ENCODE peak calls at places on chromosome 5, in four cellular contexts. Z is K562, Y is H1, D is GM12878. H is an unnamed sample.

GRCh38 chr5:89556215-89557009 is 673.4 kb upstream of the MEF2C start:
- DNase-seq in Y (no peak), D (no peak), Z (peak), H (no peak)

GRCh38 chr5:145697251-145698016 is 137.7 kb downstream of the PRELID2 start:
- DNase-seq in Y (no peak), D (no peak), Z (peak), H (peak)

GRCh38 chr5:58127132-58127485 is 332.8 kb downstream of the PLK2 start:
- DNase-seq in Y (no peak), D (no peak), Z (no peak), H (no peak)

GRCh38 chr5:175321927-175322532 is 122.0 kb downstream of the DRD1 start:
- DNase-seq in Y (peak), D (no peak), Z (peak), H (peak)

GRCh38 chr5:137315534-137316345 is 183.4 kb downstream of the SPOCK1 start:
- DNase-seq in Z (no peak), D (no peak), Y (no peak), H (no peak)

GRCh38 chr5:160959804-160960203 is 107.8 kb upstream of the ATP10B start:
- DNase-seq in D (peak), Z (no peak), Y (no peak), H (no peak)

GRCh38 chr5:43190755-43191603 is 1.0 kb upstream of the NIM1K start:
- DNase-seq in Y (no peak), Z (no peak), D (no peak), H (no peak)

GRCh38 chr5:41835625-41836024 is 34.6 kb downstream of the OXCT1 start:
- DNase-seq in D (no peak), Y (no peak), Z (no peak), H (no peak)

GRCh38 chr5:180825768-180826525 is 23.3 kb upstream of the MGAT1 start:
- DNase-seq in D (no peak), Y (no peak), Z (no peak), H (peak)

GRCh38 chr5:122138356-122138755 is 9.0 kb downstream of the ZNF474 start:
- DNase-seq in Z (no peak), Y (no peak), D (no peak), H (no peak)

GRCh38 chr5:56112526-56113121 is 117.9 kb upstream of the IL6ST start:
- DNase-seq in D (no peak), Z (no peak), Y (no peak), H (no peak)

GRCh38 chr5:42927730-42928129 is 112.4 kb downstream of the ANXA2R start:
- DNase-seq in D (no peak), Z (no peak), Y (no peak), H (no peak)

GRCh38 chr5:141001854-141002666 is 35.8 kb downstream of the PCDHAC2 start:
- DNase-seq in Y (peak), D (no peak), Z (no peak), H (no peak)

GRCh38 chr5:141672071-141672855 is 9.8 kb downstream of the ARAP3 start:
- DNase-seq in D (no peak), Z (no peak), Y (no peak), H (no peak)

GRCh38 chr5:90092734-90093133 is 316.8 kb downstream of the CETN3 start:
- DNase-seq in Y (no peak), D (no peak), Z (no peak), H (no peak)

GRCh38 chr5:76585783-76586217 is 37.4 kb downstream of the F2RL2 start:
- DNase-seq in Y (no peak), D (no peak), Z (no peak), H (no peak)

GRCh38 chr5:122286547-122286946 is 25.5 kb upstream of the SNCAIP start:
- DNase-seq in D (no peak), Y (no peak), Z (no peak), H (no peak)

GRCh38 chr5:88683506-88684135 is 199.4 kb downstream of the MEF2C start:
- DNase-seq in D (no peak), Z (peak), Y (peak), H (peak)

GRCh38 chr5:37047947-37048346 is 171.4 kb downstream of the NIPBL start:
- DNase-seq in Y (no peak), Z (no peak), D (no peak), H (no peak)

GRCh38 chr5:81896764-81897163 is 75.1 kb upstream of the ATG10 start:
- DNase-seq in Z (no peak), D (no peak), Y (no peak), H (no peak)

GRCh38 chr5:51651476-51651875 is 268.2 kb downstream of the ISL1 start:
- DNase-seq in Z (no peak), D (no peak), Y (no peak), H (no peak)
- TF ChIP-seq YY1 in Z (no peak), D (no peak), Y (no peak), H (no peak)

GRCh38 chr5:74187757-74188156 is 452.8 kb downstream of the ENC1 start:
- DNase-seq in Z (no peak), Y (no peak), D (no peak), H (no peak)

GRCh38 chr5:74196233-74196632 is 444.3 kb downstream of the ENC1 start:
- DNase-seq in Z (no peak), D (peak), Y (no peak), H (no peak)

GRCh38 chr5:74188341-74188740 is 452.2 kb downstream of the ENC1 start:
- DNase-seq in Y (no peak), D (no peak), Z (no peak), H (no peak)

GRCh38 chr5:74194196-74194595 is 446.3 kb downstream of the ENC1 start:
- DNase-seq in Y (no peak), Z (no peak), D (no peak), H (no peak)

DNA sequence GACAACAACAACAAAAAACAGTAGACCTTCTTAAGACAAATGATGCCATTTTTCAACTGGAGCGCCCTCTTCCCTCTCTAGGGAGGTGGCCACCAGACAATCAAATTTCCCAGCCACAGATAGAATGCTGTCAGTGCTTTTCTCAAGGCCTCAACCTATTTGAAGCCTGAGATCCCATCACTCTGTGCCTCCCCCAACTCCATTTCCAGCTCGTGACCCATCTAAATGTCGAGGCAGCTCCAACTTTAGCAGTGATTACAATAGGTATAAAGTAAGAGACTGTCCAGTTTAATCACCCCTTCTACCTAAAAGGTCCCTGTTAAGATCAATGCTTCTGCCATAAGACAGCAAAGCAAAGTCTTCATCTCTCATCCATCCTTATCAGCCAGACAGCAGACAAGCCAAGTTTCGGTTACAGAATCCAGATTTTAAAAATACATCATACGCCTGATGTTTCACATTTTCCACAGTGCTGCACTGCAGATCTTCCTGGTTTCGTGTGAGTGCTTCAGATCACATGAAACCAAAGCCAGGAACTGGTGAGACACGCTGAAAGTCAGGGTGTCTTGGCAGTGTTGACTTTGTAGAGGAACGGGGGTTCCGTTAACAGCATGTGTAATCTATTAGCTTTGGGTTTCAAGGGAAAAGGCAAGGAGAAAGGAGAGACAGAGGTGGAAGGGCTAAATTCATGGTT is 447.8 kb downstream of the ENC1 start:
- DNase-seq in D (no peak), Z (no peak), Y (no peak), H (no peak)
- TF ChIP-seq KDM1A in D (no peak), Z (no peak), Y (no peak), H (no peak)

GRCh38 chr5:142982821-142983200 is 212.6 kb downstream of the ARHGAP26 start:
- DNase-seq in Z (peak), Y (peak), D (no peak), H (no peak)

GRCh38 chr5:142984016-142984415 is 213.8 kb downstream of the ARHGAP26 start:
- DNase-seq in Y (no peak), Z (no peak), D (no peak), H (no peak)

GRCh38 chr5:142984525-142984924 is 214.3 kb downstream of the ARHGAP26 start:
- DNase-seq in Y (no peak), D (no peak), Z (no peak), H (no peak)

GRCh38 chr5:142981475-142981874 is 211.3 kb downstream of the ARHGAP26 start:
- DNase-seq in Z (no peak), D (no peak), Y (no peak), H (no peak)

DNA sequence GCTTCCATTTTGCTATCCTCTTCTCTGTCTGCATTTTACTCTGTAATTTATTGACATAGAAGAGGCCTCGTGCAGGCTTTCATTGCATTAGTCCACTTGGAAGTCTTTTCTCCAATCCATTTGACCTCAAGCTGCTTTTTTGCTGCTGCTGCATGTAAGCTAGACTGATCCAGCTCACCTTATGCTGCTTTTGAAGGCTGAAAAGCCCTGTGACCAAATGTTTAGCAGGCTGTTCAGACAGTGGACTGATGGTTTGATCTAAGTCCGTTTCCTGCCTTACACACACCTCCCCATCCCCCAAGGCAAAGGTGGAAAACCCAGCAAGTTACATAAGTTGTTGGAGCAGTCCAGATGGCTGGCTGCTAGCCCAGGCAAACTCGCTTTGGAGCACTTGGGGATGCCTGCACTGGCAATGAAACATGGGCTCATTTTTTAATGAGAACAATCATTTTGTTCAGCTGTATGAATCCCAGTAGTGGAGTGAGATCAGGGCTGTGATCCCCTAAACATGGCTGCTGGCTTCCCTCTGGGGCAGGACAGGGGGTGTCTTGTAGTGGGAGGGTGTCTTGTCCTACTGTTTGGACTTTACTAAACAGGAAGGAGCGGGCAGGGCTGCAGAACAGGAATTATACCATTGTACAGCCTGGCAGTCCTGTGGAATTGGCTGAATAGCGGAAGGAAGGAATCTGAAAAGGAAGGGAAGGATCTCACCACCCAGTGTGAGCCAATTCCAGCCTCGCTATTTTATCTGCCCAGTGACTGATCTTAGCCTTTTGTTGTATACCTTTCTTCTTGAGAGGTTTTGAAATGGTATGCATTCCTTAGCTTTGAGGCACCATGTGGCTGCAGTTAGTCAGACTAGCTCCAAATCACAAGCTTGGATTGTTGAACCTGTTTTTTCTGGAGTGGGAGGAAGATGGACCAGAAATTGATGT is 212.0 kb downstream of the ARHGAP26 start:
- DNase-seq in Y (no peak), Z (no peak), D (no peak), H (peak)
- TF ChIP-seq YY1 in Y (no peak), Z (no peak), D (no peak), H (no peak)

GRCh38 chr5:80309871-80310665 is 9.7 kb upstream of the SPZ1 start:
- DNase-seq in D (no peak), Z (no peak), Y (no peak), H (no peak)
- TF ChIP-seq KDM1A in D (no peak), Z (no peak), Y (no peak), H (no peak)

GRCh38 chr5:93995126-93995621 is 253.8 kb upstream of the POU5F2 start:
- DNase-seq in Z (no peak), D (peak), Y (no peak), H (no peak)
- TF ChIP-seq YY1 in Z (no peak), D (no peak), Y (no peak), H (no peak)

DNA sequence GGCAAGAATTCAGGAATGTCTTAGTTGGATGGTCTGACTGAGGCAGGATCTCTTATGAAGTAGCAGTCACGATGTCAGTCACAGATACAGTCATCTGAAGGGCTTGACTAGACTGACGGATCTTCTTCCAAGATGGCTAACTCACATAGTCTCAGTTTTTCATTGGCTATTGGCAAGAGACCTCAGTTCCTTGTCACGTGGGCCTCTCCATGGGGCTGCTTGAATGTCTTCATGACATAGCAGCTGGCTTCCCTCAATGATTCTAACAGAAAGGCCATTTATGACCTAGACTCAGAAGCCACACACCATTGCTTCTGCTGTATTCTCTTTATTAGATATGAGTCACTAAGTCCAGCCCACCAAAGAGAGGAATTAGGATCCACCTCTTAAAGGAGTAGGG is 4.7 kb downstream of the APC start:
- DNase-seq in Y (no peak), Z (peak), D (no peak), H (no peak)
- TF ChIP-seq KDM1A in Y (no peak), Z (no peak), D (no peak), H (no peak)

DNA sequence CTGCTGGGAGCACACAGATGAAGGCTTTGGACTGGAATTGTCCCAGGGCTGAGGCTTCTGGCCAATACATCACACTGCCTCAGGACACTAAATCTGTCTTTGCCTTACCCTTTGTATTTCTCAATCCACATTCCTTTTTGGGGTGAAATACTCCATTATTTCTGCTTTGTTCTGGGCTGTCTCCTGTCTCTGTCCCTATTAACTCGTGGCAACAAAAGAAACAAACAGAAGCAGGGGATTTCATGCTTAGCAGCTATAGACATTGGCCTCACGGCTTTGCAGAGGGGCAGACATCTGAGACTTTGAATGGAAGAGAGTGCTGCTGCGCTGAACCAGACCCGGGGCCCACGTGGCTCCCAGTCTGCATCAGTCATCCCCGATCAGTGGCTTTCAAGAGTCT is 129.8 kb downstream of the ARL15 start:
- DNase-seq in Y (no peak), Z (no peak), D (no peak), H (no peak)
- TF ChIP-seq YY1 in Y (no peak), Z (no peak), D (no peak), H (no peak)

DNA sequence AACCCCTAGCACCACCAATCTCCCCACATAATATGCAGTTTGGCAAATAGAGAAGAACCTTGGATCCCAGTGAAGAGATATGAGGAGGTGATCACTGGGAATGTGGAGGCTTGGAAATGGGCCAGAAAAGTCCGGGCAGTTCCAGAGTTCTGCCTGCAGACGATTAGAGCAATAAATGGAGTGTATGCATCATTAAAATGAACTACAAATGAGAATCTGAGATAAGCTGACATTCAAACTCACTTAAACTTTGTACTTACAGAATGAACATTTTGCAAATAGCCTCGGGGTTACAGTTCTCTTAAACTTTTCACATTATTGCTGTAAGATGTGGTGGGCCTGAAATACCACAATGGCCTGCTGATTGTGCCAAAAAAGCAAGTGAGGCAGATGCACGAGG is 23.0 kb upstream of the LHFPL2 start:
- DNase-seq in Y (no peak), Z (no peak), D (no peak), H (peak)
- TF ChIP-seq KDM1A in Y (no peak), Z (no peak), D (no peak), H (no peak)

GRCh38 chr5:91928751-91929521 is 545.8 kb upstream of the ARRDC3 start:
- DNase-seq in Z (no peak), D (no peak), Y (no peak), H (no peak)
- TF ChIP-seq YY1 in Z (no peak), D (no peak), Y (no peak), H (no peak)

H was measured in HepG2.